ENCODE peak calls at places on chromosome 1, in ten cellular contexts. I is stimulated activated CD4-positive, alpha-beta T cell treated with anti-CD3 and anti-CD28 coated beads, Interleukin-1b, Interleukin-23, amount 100 ng/mL, for 24 hours; K is NCI-H187; B is amygdala; Y is K562; L is colonic mucosa; D is COR-L47; F is left ventricle myocardium superior; V is AG09309; P is HFFc6. Q is an unnamed sample.

GRCh38 chr1:119984771-119985170 is 84.7 kb downstream of the NOTCH2 start:
- DNase-seq in D (no peak), L (no peak), Y (no peak), F (no peak), V (no peak), K (no peak), P (no peak), I (no peak), B (no peak), Q (no peak)

GRCh38 chr1:115641762-115642167 is at the start of gene VANGL1:
- DNase-seq in F (peak; percentile 90), K (peak; percentile 55), V (no peak), I (peak; percentile 31), D (peak; percentile 66), L (peak; percentile 79), B (no peak), P (peak; percentile 50), Y (peak; percentile 87), Q (peak; percentile 56)

GRCh38 chr1:78834201-78834741 is 172.3 kb downstream of the ADGRL4 start:
- DNase-seq in V (no peak), B (no peak), P (no peak), L (no peak), F (no peak), D (no peak), I (no peak), K (no peak), Y (no peak), Q (no peak)

GRCh38 chr1:48955774-48956173 is 179.1 kb upstream of the BEND5 start:
- DNase-seq in I (no peak), V (no peak), Y (no peak), L (no peak), F (no peak), K (no peak), D (no peak), B (no peak), P (no peak), Q (no peak)

GRCh38 chr1:162485236-162485635 is 12.4 kb upstream of the UHMK1 start:
- DNase-seq in B (no peak), P (no peak), F (no peak), I (no peak), D (no peak), V (no peak), K (no peak), Y (no peak), L (no peak), Q (no peak)

GRCh38 chr1:81998165-81998564 is 197.4 kb downstream of the ADGRL2 start:
- DNase-seq in B (no peak), Y (no peak), D (no peak), V (no peak), F (no peak), L (no peak), I (no peak), K (no peak), P (no peak), Q (no peak)

GRCh38 chr1:64417828-64418227 is 52.1 kb upstream of the CACHD1 start:
- DNase-seq in D (no peak), I (no peak), L (no peak), Y (no peak), F (no peak), P (no peak), B (no peak), V (no peak), K (no peak), Q (no peak)

GRCh38 chr1:36415661-36416346 is 18.1 kb upstream of the LSM10 start:
- DNase-seq in I (no peak), V (no peak), D (no peak), K (no peak), Y (no peak), B (no peak), P (no peak), F (no peak), L (no peak), Q (no peak)